ENCODE peak calls at places on chromosomes 6 and 20, in seven cellular contexts. G is fibroblast of lung, N is IMR-90, J is GM23248, B is GM23338, Z is hepatocyte, F is OCI-LY7. V is an unnamed sample.

GRCh38 chr6:139536751-139537617 is 162.5 kb upstream of the CITED2 start:
- DNase-seq in G (peak; percentile 26), N (no peak), J (no peak), B (no peak), Z (no peak), F (no peak), V (no peak)

GRCh38 chr6:13687917-13688351 is 23.7 kb downstream of the RANBP9 start:
- DNase-seq in G (no peak), N (no peak), J (no peak), B (no peak), Z (no peak), F (no peak), V (no peak)

GRCh38 chr6:150448221-150448620 is 79.4 kb downstream of the IYD start:
- DNase-seq in G (no peak), N (no peak), J (peak; percentile 6), B (no peak), Z (no peak), F (no peak), V (no peak)

GRCh38 chr20:36447101-36447500 is 94.2 kb upstream of the MYL9 start:
- DNase-seq in G (no peak), N (no peak), J (no peak), B (no peak), Z (peak; percentile 36), F (no peak), V (no peak)

GRCh38 chr6:106181664-106182418 is 95.7 kb downstream of the PRDM1 start:
- DNase-seq in G (peak; percentile 56), N (peak; percentile 88), J (peak; percentile 88), B (no peak), Z (no peak), F (no peak), V (no peak)

GRCh38 chr6:130020106-130020851 is 1.9 kb downstream of the L3MBTL3 start:
- DNase-seq in G (peak; percentile 8), N (no peak), J (peak; percentile 59), B (peak; percentile 35), Z (peak; percentile 48), F (peak; percentile 36), V (no peak)

GRCh38 chr6:165729307-165729936 is 66.4 kb upstream of the PDE10A start:
- DNase-seq in G (peak; percentile 7), N (peak; percentile 10), J (peak; percentile 15), B (peak; percentile 67), Z (no peak), F (peak; percentile 34), V (peak; percentile 70)

GRCh38 chr6:87333591-87334181 is 4.6 kb upstream of the GJB7 start:
- DNase-seq in G (peak; percentile 13), N (peak; percentile 54), J (peak; percentile 72), B (no peak), Z (no peak), F (peak; percentile 41), V (no peak)

GRCh38 chr6:76230711-76231110 is 158.2 kb upstream of the IMPG1 start:
- DNase-seq in G (no peak), N (no peak), J (no peak), B (peak; percentile 62), Z (peak; percentile 26), F (no peak), V (no peak)

GRCh38 chr6:37173573-37174195 is 3.7 kb downstream of the PIM1 start:
- DNase-seq in G (no peak), N (no peak), J (peak; percentile 43), B (no peak), Z (no peak), F (no peak), V (no peak)

GRCh38 chr6:103723438-103723837 is 1136.3 kb downstream of the HACE1 start:
- DNase-seq in G (no peak), N (no peak), J (no peak), B (no peak), Z (no peak), F (no peak), V (no peak)

GRCh38 chr6:53246924-53247323 is 98.3 kb upstream of the GCM1 start:
- DNase-seq in G (no peak), N (no peak), J (no peak), B (no peak), Z (no peak), F (peak; percentile 41), V (no peak)

GRCh38 chr6:3281669-3282460 is 23.1 kb downstream of the PSMG4 start:
- DNase-seq in G (peak; percentile 78), N (peak; percentile 85), J (peak; percentile 95), B (peak; percentile 28), Z (no peak), F (no peak), V (no peak)

GRCh38 chr6:115591973-115592486 is 468.7 kb downstream of the FRK start:
- DNase-seq in G (no peak), N (peak; percentile 7), J (peak; percentile 2), B (no peak), Z (no peak), F (no peak), V (no peak)

GRCh38 chr6:37578104-37578503 is 78.4 kb upstream of the CCDC167 start:
- DNase-seq in G (no peak), N (no peak), J (no peak), B (no peak), Z (no peak), F (no peak), V (no peak)

GRCh38 chr20:6623989-6624388 is 143.5 kb upstream of the BMP2 start:
- DNase-seq in G (no peak), N (no peak), J (no peak), B (peak; percentile 52), Z (peak; percentile 28), F (no peak), V (no peak)

GRCh38 chr20:16863315-16863714 is 115.2 kb downstream of the OTOR start:
- DNase-seq in G (no peak), N (no peak), J (no peak), B (no peak), Z (no peak), F (no peak), V (no peak)

GRCh38 chr6:150465610-150466009 is 96.8 kb downstream of the IYD start:
- DNase-seq in G (no peak), N (no peak), J (no peak), B (no peak), Z (no peak), F (no peak), V (no peak)

GRCh38 chr6:138957484-138957883 is 30.6 kb downstream of the REPS1 start:
- DNase-seq in G (peak; percentile 51), N (no peak), J (peak; percentile 77), B (no peak), Z (peak; percentile 15), F (peak; percentile 13), V (no peak)

GRCh38 chr20:1505361-1505760 is 14.1 kb upstream of the SIRPB2 start:
- DNase-seq in G (no peak), N (no peak), J (peak; percentile 91), B (no peak), Z (no peak), F (no peak), V (no peak)

DNA sequence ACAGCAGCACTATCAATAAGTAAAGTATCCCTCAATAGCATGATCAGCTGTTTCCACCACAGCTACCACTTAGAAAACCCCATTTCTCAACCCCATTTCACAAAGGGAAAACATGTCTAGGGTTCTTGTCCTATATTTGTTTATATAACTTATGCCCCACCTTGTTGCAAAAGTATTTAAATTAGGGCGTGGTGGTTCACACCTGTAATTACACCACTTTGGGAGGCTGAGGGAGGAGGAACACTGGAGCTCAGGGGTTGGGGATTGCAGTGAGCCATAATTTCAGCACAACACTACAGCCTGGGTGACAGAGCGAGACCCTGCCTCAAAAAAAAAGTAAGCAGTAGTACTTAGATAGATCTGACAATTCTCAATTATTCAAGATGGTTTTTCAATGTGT is 3.7 kb downstream of the MRPL14 start:
- DNase-seq in G (no peak), N (no peak), J (no peak), B (no peak), Z (no peak), F (no peak), V (no peak)
- H3K4me1 ChIP-seq in G (peaks cover 13% of the 10 kb centered on the region), N (peaks cover 33% of the 10 kb centered on the region), J (peaks cover 64% of the 10 kb centered on the region), B (peaks cover 70% of the 10 kb centered on the region), Z (peaks cover 51% of the 10 kb centered on the region), F (peaks cover 45% of the 10 kb centered on the region), V (peaks cover 45% of the 10 kb centered on the region)

DNA sequence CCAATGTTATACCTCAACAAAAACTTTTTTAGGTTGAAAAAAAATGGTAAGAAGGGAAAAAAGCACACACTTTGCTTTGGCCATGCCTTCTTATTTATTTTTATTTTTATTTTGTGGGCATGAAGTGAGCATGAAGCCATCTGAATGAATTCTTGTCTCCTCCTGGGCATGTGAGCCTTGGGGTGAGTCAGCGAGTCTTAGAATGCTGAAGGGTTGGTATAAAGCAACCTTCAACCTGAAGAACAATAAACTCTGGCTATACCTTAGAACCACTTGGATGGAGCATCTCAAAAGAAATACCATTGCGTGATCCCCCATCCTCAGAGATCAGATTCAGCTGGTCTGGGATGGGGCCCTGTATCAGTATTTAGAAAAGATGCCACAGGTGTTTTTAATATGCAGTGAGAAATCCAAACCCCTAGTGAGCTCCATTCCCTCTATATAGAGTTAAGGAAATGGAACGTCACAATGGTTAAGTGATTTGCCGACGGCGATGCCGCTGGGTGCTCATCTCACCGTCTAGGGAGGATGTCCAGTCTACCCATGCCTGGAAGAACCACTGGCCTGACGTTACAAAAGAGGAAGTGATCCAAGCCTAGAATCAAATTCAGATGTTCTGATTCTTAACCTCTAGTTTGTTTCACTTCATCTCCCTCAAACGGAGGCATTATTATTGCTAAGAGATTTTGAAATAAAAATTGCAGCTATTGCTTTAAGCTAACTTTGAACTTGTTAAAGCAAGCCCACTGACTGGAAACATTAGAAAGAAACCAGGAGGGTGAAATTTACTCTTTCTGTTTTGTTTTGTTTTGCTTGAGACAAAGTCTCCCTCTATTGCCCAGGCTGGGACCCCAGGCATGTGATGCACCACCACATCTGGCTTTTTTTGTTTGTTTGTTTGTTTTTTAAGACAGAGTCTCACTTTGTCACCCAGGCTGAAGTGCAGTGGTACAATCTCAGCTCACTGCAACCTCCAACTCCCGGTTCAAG is 67.1 kb downstream of the EDN1 start:
- DNase-seq in G (no peak), N (no peak), J (peak; percentile 69), B (no peak), Z (no peak), F (peak; percentile 67), V (peak; percentile 65)
- H3K4me2 ChIP-seq in G (no peak overlapping the region), N (no peak overlapping the region), J (peak overlapping the region; percentile 51), B (no peak overlapping the region), Z (no peak overlapping the region), F (peak overlapping the region; percentile 27), V (no peak overlapping the region)

GRCh38 chr6:1609662-1610496 is at the start of gene FOXC1:
- DNase-seq in G (peak; percentile 91), N (peak; percentile 94), J (peak; percentile 96), B (peak; percentile 80), Z (peak; percentile 86), F (no peak), V (peak; percentile 52)
- H3K4me1 ChIP-seq in G (no peaks in the 10 kb centered on the region), N (peaks cover 2% of the 10 kb centered on the region), J (peaks cover 6% of the 10 kb centered on the region), B (peaks cover 40% of the 10 kb centered on the region), Z (peaks cover 22% of the 10 kb centered on the region), F (no peaks in the 10 kb centered on the region), V (peaks cover 2% of the 10 kb centered on the region)

GRCh38 chr20:22810030-22810429 is 225.1 kb upstream of the SSTR4 start:
- DNase-seq in G (no peak), N (no peak), J (no peak), B (no peak), Z (no peak), F (no peak), V (no peak)
- H3K4me2 ChIP-seq in G (no peak overlapping the region), N (no peak overlapping the region), J (no peak overlapping the region), B (no peak overlapping the region), Z (no peak overlapping the region), F (no peak overlapping the region), V (no peak overlapping the region)

GRCh38 chr20:50308513-50309279 is 118.1 kb downstream of the CEBPB start:
- DNase-seq in G (peak; percentile 100), N (peak; percentile 100), J (peak; percentile 97), B (peak; percentile 67), Z (peak; percentile 91), F (peak; percentile 50), V (no peak)
- H3K4me1 ChIP-seq in G (peaks cover 59% of the 10 kb centered on the region), N (peaks cover 61% of the 10 kb centered on the region), J (peaks cover 60% of the 10 kb centered on the region), B (peaks cover 11% of the 10 kb centered on the region), Z (peaks cover 47% of the 10 kb centered on the region), F (peaks cover 10% of the 10 kb centered on the region), V (no peaks in the 10 kb centered on the region)

V was measured in Karpas-422.